ENCODE peak calls at places on chromosome 20, in seven cellular contexts. A, J, I, V, Y, C and F are unnamed samples.

GRCh38 chr20:9214676-9215075 is 145.8 kb downstream of the PLCB4 start:
- DNase-seq in V (no peak), I (peak), J (no peak), C (no peak), A (no peak), Y (no peak), F (no peak)

GRCh38 chr20:56724246-56724757 is 95.2 kb downstream of the TFAP2C start:
- DNase-seq in J (no peak), Y (no peak), V (no peak), C (no peak), A (no peak), I (no peak), F (no peak)

GRCh38 chr20:272718-273117 is 15.2 kb downstream of the DEFB132 start:
- DNase-seq in I (no peak), A (no peak), V (no peak), C (no peak), Y (no peak), J (no peak), F (no peak)

GRCh38 chr20:23547613-23548012 is 20.7 kb downstream of the CST9L start:
- DNase-seq in A (no peak), C (no peak), V (no peak), J (no peak), I (no peak), Y (no peak), F (no peak)

GRCh38 chr20:53949319-53949839 is 121.0 kb downstream of the BCAS1 start:
- DNase-seq in J (no peak), V (no peak), A (peak), C (peak), I (peak), Y (peak), F (no peak)

GRCh38 chr20:32352101-32352720 is 5.9 kb upstream of the ASXL1 start:
- DNase-seq in J (no peak), A (no peak), V (no peak), C (no peak), Y (peak), I (no peak), F (no peak)

GRCh38 chr20:43925786-43926185 is 11.1 kb downstream of the TOX2 start:
- DNase-seq in A (peak), J (no peak), I (no peak), V (peak), C (no peak), Y (no peak), F (no peak)

GRCh38 chr20:53238121-53238660 is 266.0 kb downstream of the TSHZ2 start:
- DNase-seq in C (no peak), Y (no peak), I (peak), J (no peak), A (no peak), V (no peak), F (no peak)

GRCh38 chr20:8473459-8473858 is 341.4 kb downstream of the PLCB1 start:
- DNase-seq in A (no peak), C (no peak), J (no peak), V (no peak), Y (no peak), I (peak), F (no peak)

GRCh38 chr20:25237610-25238318 is 10.1 kb upstream of the PYGB start:
- DNase-seq in A (no peak), C (peak), J (no peak), V (no peak), Y (peak), I (peak), F (no peak)

GRCh38 chr20:8749986-8750385 is 318.9 kb upstream of the PLCB4 start:
- DNase-seq in C (no peak), I (peak), J (no peak), A (no peak), V (no peak), Y (no peak), F (no peak)

GRCh38 chr20:11063459-11063858 is 389.7 kb upstream of the JAG1 start:
- DNase-seq in A (no peak), Y (no peak), C (no peak), I (no peak), V (no peak), J (no peak), F (no peak)

GRCh38 chr20:57847104-57847503 is 137.3 kb upstream of the PMEPA1 start:
- DNase-seq in C (no peak), J (no peak), Y (no peak), V (no peak), I (no peak), A (no peak), F (no peak)

GRCh38 chr20:61487346-61488022 is 235.4 kb downstream of the CDH4 start:
- DNase-seq in J (no peak), A (no peak), V (no peak), I (no peak), Y (no peak), C (no peak), F (no peak)

GRCh38 chr20:62911701-62912280 is 14.5 kb downstream of the DIDO1 start:
- DNase-seq in Y (no peak), V (no peak), A (no peak), I (no peak), C (no peak), J (no peak), F (no peak)

GRCh38 chr20:29472606-29473005 is 1784.9 kb upstream of the DEFB115 start:
- DNase-seq in A (no peak), C (no peak), I (no peak), Y (no peak), V (no peak), J (no peak), F (no peak)

GRCh38 chr20:63680427-63680826 is 16.0 kb upstream of the TNFRSF6B start:
- DNase-seq in A (no peak), J (no peak), I (no peak), V (no peak), Y (no peak), C (no peak), F (no peak)

GRCh38 chr20:51749674-51750036 is 18.5 kb downstream of the ATP9A start:
- DNase-seq in A (no peak), C (no peak), I (peak), Y (no peak), V (no peak), J (no peak), F (peak)

GRCh38 chr20:63453029-63453523 is 19.4 kb downstream of the KCNQ2 start:
- DNase-seq in J (no peak), V (peak), A (no peak), I (no peak), Y (no peak), C (no peak), F (no peak)

GRCh38 chr20:23123886-23124285 is 37.8 kb upstream of the CD93 start:
- DNase-seq in A (no peak), V (no peak), Y (no peak), J (no peak), I (no peak), C (no peak), F (no peak)

GRCh38 chr20:60921021-60921622 is 330.9 kb upstream of the CDH4 start:
- DNase-seq in I (no peak), C (no peak), J (peak), A (peak), V (no peak), Y (no peak), F (no peak)

GRCh38 chr20:577167-577791 is 32.8 kb downstream of the TCF15 start:
- DNase-seq in C (no peak), Y (peak), V (no peak), I (peak), A (no peak), J (no peak), F (peak)

GRCh38 chr20:61753987-61754956 is 311.4 kb downstream of the TAF4 start:
- DNase-seq in A (no peak), Y (no peak), V (no peak), I (peak), J (no peak), C (no peak), F (no peak)

GRCh38 chr20:20134941-20135572 is 82.7 kb downstream of the CFAP61 start:
- DNase-seq in I (no peak), Y (no peak), V (no peak), J (no peak), A (no peak), C (no peak), F (no peak)

GRCh38 chr20:37873909-37874308 is 29.0 kb upstream of the VSTM2L start:
- DNase-seq in A (no peak), Y (no peak), J (no peak), C (no peak), I (no peak), V (no peak), F (no peak)

GRCh38 chr20:24605937-24606455 is 136.6 kb downstream of the SYNDIG1 start:
- DNase-seq in C (no peak), I (no peak), Y (no peak), J (no peak), A (no peak), V (no peak), F (peak)

GRCh38 chr20:34578040-34578439 is 19.5 kb downstream of the MAP1LC3A start:
- DNase-seq in I (no peak), C (no peak), Y (no peak), A (no peak), V (no peak), J (no peak), F (no peak)
- H3K27ac ChIP-seq in I (no peak), C (no peak), Y (no peak), A (peak), V (no peak), J (peak), F (no peak)

GRCh38 chr20:3068075-3068474 is 3.3 kb upstream of the OXT start:
- DNase-seq in J (no peak), I (no peak), A (no peak), Y (no peak), C (no peak), V (no peak), F (no peak)

GRCh38 chr20:3071610-3072529 is at the start of gene OXT:
- DNase-seq in V (no peak), C (no peak), I (no peak), Y (peak), A (peak), J (no peak), F (no peak)

GRCh38 chr20:3072530-3073250 is 1.3 kb downstream of the OXT start:
- DNase-seq in A (no peak), Y (no peak), J (no peak), V (no peak), I (no peak), C (no peak), F (no peak)

GRCh38 chr20:3068986-3069900 is 2.2 kb upstream of the OXT start:
- DNase-seq in J (no peak), V (no peak), Y (peak), I (no peak), C (no peak), A (no peak), F (peak)

GRCh38 chr20:3071266-3071609 is 182 bp upstream of the OXT start:
- DNase-seq in A (no peak), Y (no peak), J (no peak), C (no peak), V (no peak), I (no peak), F (no peak)
- H3K4me3 ChIP-seq in A (peak), Y (peak), J (no peak), C (no peak), V (no peak), I (peak), F (no peak)

DNA sequence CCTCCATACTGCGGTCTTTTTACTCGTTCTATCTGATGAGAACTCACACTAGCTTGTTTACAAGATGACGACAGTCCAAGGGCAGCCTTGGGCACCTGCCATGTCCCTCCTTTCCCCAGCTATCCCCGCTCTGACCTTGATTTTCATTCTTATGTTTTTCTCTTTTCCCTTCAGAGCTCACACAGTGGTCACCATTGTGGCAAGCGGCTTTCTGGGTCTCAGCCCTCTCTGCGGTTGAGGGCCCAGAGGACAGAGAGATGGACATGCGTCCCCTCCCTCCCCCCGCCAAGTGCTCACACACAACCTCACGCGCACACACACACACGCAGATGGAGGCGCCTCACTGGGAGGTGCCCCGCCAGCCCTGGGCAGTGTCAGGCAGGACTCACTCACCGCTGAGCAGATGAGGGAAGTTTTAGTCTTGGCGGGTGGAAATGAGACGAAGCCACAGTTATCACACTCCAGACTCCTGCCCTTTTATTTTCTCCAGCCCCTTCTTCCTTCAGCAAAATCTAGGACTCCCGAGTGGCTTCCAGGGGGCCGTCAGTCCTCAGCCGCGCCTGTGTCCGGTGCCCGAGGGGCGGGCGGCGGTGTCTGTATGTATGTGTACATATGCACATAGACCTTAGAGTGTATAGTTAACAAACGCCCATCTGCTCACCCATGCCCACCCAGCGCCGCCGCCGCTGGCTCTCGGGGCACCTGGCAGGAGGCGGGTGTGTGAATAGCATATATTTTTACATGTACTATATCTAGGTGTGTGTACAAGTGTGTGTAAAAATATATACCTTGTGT is 13.8 kb upstream of the MYL9 start:
- DNase-seq in Y (no peak), J (no peak), A (no peak), I (no peak), V (no peak), C (no peak), F (no peak)
- H3K27ac ChIP-seq in Y (no peak), J (peak), A (no peak), I (no peak), V (no peak), C (no peak), F (no peak)

GRCh38 chr20:13007596-13007995 is 1.2 kb upstream of the SPTLC3 start:
- DNase-seq in A (no peak), C (no peak), J (no peak), Y (no peak), V (no peak), I (no peak), F (no peak)

GRCh38 chr20:13008761-13009681 is at the start of gene SPTLC3:
- DNase-seq in V (no peak), J (peak), C (peak), A (no peak), I (peak), Y (peak), F (no peak)

GRCh38 chr20:13006825-13007224 is 1.9 kb upstream of the SPTLC3 start:
- DNase-seq in V (no peak), A (no peak), J (no peak), I (peak), Y (no peak), C (peak), F (no peak)

GRCh38 chr20:13012886-13013285 is 4.1 kb downstream of the SPTLC3 start:
- DNase-seq in C (no peak), Y (no peak), I (no peak), V (no peak), A (no peak), J (no peak), F (no peak)

DNA sequence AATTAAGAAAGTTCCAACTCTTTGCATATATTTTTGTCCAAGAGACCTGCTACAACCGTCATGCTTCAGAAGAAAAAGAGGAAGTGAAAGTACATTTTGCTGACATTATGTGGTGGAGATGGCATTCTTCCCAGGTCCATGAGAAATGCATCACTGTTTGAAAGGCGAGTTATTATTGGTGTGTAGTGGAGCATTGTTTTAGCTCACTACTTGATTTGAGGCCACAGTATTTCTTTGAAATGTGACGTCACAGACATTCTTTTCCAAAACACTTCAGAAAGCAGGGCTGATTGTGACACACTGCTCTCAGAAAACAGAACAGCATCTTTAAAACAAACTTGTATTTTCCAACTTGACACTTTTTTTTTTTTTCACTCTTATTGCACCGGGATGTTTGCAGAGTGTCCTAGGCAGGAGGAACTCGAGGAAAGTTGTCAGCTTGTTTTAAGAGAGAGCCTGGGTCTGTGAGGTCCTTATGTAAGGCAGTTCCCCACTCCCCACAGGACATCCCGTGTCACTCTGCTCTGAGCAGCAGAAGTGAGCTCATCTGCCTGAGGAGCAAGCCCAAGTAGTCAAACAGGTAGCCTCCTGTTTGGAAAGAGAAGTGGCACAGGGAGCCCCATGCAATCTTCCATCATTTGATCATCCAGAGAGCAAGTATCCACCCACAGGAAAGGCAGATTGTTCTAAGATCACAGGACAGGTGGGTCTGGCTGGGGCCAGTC is 1.1 kb downstream of the SPTLC3 start:
- DNase-seq in A (no peak), V (no peak), I (peak), J (no peak), Y (peak), C (peak), F (no peak)
- H3K4me3 ChIP-seq in A (peak), V (no peak), I (peak), J (peak), Y (peak), C (peak), F (no peak)

DNA sequence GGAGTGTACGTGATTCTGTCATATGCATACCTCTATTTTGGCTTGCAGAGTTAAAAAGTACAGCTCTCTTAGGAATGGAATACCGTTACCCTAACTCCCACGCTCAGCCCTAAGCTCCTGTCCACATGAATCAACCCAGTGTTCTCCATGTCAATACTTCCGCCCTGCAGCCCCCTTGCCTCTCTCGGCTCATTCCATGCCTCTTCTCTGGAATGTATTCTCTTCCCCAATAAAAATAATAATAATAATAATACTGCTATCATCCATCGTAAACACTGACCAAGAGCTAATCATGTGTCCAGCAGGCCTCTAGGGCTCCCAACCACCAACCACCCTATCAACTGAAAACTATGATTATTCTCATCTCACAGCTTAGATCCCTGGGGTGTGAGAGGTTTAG is 100.6 kb downstream of the PREX1 start:
- DNase-seq in A (no peak), J (no peak), V (no peak), C (no peak), Y (no peak), I (no peak), F (no peak)
- H3K27ac ChIP-seq in A (no peak), J (no peak), V (no peak), C (no peak), Y (no peak), I (no peak), F (no peak)

DNA sequence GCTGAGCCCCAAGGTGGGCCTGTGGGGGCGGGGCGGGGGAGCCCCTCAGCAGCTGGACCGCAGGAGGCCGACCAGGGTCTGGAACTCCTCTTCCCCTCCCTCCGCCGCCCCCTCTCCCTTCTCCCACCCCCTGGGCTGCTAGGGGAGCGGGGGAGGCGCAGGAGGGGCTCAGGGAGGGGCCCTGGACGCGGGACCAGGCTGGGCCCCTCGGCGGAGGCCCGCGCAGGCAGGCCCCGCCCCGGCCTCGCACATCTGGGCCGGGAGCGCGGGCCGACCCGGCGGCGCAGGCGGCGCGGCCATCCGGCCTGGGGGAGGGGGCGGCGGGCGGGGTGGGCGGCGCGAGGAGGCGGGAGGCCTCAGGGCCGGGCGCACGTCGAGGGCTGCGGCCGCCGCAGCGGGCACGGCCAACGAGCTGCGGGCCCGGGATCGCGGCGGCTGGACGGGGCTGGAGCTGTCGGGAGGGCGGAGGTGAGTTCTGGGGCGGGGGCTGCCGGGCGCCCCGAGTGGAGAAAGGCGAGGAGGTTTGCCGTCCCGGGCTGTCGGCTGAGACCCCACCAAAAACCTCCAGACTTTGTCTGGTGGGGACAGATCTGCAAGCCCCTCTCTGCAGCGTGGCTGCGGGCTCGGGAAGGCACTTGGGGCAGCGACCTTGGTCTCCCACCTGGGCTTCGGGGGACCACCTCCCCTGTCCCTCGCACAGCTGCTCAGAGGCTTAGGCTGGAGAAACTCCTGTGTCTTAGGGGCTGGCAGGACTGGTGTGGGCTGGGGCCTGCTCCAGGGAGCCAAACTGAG is at the start of gene HSPA12B:
- DNase-seq in J (peak), C (no peak), I (no peak), Y (no peak), A (peak), V (peak), F (no peak)
- H3K4me3 ChIP-seq in J (no peak), C (no peak), I (peak), Y (peak), A (peak), V (no peak), F (no peak)

GRCh38 chr20:49614338-49615050 is 46.6 kb upstream of the PTGIS start:
- DNase-seq in C (no peak), Y (peak), A (peak), V (no peak), I (no peak), J (no peak), F (no peak)
- H3K27ac ChIP-seq in C (no peak), Y (no peak), A (no peak), V (no peak), I (no peak), J (no peak), F (no peak)